ENCODE peak calls at places on chromosome 15, in four cellular contexts. Z is IMR-90, L is heart left ventricle, M is sigmoid colon. C is an unnamed sample.

GRCh38 chr15:92502930-92503329 is 109.2 kb downstream of the ST8SIA2 start:
- DNase-seq in Z (no peak), L (no peak), M (no peak), C (no peak)

GRCh38 chr15:30885814-30886213 is 17.9 kb upstream of the FAN1 start:
- DNase-seq in Z (peak), L (peak), M (no peak), C (peak)

GRCh38 chr15:90911906-90912769 is 9.0 kb downstream of the MAN2A2 start:
- DNase-seq in Z (no peak), L (no peak), M (no peak), C (no peak)

GRCh38 chr15:57610130-57610529 is 18.4 kb downstream of the MYZAP start:
- DNase-seq in Z (peak), L (peak), M (peak), C (peak)

GRCh38 chr15:25172691-25173090 is 217.9 kb downstream of the SNRPN start:
- DNase-seq in Z (no peak), L (no peak), M (peak), C (peak)

GRCh38 chr15:60721706-60722105 is 242.8 kb upstream of the ICE2 start:
- DNase-seq in Z (peak), L (no peak), M (no peak), C (peak)

GRCh38 chr15:96345560-96346389 is 15.3 kb downstream of the NR2F2 start:
- DNase-seq in Z (peak), L (peak), M (peak), C (peak)

GRCh38 chr15:41847206-41847605 is 8.6 kb downstream of the PLA2G4B start:
- DNase-seq in Z (no peak), L (no peak), M (no peak), C (no peak)

GRCh38 chr15:76930831-76931396 is 635 bp upstream of the RCN2 start:
- DNase-seq in Z (no peak), L (no peak), M (no peak), C (no peak)

GRCh38 chr15:45645026-45645980 is 10.5 kb downstream of the SQOR start:
- DNase-seq in Z (peak), L (no peak), M (no peak), C (no peak)
- TF ChIP-seq POLR2A in Z (no peak), L (no peak), M (no peak), C (no peak)

DNA sequence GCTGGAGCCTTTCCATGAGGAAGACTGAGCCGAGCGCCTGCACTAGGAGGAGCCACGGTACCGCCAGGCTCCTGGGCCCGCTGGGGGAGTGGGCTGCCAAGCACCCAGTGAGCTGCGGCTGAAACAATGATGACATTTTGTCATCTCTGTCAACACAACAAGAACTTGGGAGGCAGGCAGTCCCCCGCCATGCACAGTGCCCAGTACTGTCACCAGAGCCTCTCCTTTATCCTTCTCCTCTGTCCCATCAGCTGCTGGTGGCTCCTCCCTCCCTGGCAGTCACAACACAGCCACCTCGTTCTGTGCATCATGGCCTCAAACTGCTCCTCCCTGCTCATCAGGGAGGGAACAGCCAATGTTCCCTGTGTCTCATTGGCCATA is 34.0 kb upstream of the PCSK6 start:
- DNase-seq in Z (no peak), L (no peak), M (no peak), C (no peak)
- H3K4me3 ChIP-seq in Z (no peak), L (no peak), M (no peak), C (no peak)

GRCh38 chr15:88634449-88634848 is 4.4 kb upstream of the ISG20 start:
- DNase-seq in Z (no peak), L (no peak), M (no peak), C (no peak)

GRCh38 chr15:88636039-88636438 is 2.8 kb upstream of the ISG20 start:
- DNase-seq in Z (no peak), L (no peak), M (no peak), C (no peak)

GRCh38 chr15:88636654-88637053 is 2.2 kb upstream of the ISG20 start:
- DNase-seq in Z (peak), L (no peak), M (peak), C (no peak)

GRCh38 chr15:88637436-88637835 is 1.4 kb upstream of the ISG20 start:
- DNase-seq in Z (no peak), L (no peak), M (peak), C (no peak)

GRCh38 chr15:88635343-88635742 is 3.5 kb upstream of the ISG20 start:
- DNase-seq in Z (no peak), L (no peak), M (no peak), C (no peak)
- TF ChIP-seq POLR2A in Z (no peak), L (no peak), M (no peak), C (no peak)

DNA sequence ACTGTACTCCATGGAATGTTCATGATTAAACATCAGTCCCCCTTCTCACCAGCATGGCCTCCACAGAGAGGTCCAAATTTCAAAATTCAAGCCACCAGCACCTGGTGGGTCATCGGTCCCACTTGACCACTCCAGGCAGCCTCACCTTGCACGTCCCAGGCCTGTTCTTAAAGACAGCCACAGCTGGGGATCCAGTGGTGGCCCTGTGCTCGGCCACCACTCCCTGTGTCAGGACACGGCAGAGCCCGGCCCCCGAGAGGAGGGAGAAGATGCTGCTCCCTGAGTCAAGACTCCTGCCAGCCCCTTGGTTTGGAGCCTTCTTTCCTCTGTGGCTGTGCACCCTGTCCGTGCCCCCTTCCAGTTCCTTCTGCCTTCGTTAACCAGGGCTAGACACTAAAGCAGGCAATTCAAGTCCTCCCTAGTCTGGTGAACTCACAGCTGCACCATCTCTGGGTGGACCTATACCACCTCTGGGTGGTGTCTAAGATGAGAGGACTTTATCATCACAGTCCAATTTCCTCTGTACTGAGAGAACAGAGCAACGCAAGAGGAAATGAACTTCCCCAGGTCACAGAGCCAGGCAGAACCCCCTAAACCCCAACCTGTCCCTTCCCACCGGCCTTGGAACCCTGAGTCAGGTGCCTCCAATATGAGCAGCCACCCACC is 97.1 kb downstream of the MEGF11 start:
- DNase-seq in Z (no peak), L (no peak), M (no peak), C (no peak)
- H3K4me3 ChIP-seq in Z (no peak), L (no peak), M (no peak), C (no peak)